ENCODE peak calls at places on chromosomes 4 and X, in ten cellular contexts. One of them, this sample, is unnamed.

GRCh38 chr4:112348488-112349158 is 51.5 kb downstream of the ALPK1 start:
- DNase-seq in ovary: no peak
- DNase-seq in K562: peak; percentile 14
- DNase-seq in esophagus muscularis mucosa: peak; percentile 93
- DNase-seq in tibial nerve: peak; percentile 16
- DNase-seq in A549: peak; percentile 17
- DNase-seq in suprapubic skin: peak; percentile 74
- DNase-seq in stomach: no peak
- DNase-seq in H1: peak; percentile 63
- DNase-seq in GM12878: no peak
- DNase-seq in this sample: no peak

GRCh38 chr4:182918791-182919302 is 1.7 kb upstream of the DCTD start:
- DNase-seq in tibial nerve: no peak
- DNase-seq in A549: no peak
- DNase-seq in stomach: no peak
- DNase-seq in suprapubic skin: no peak
- DNase-seq in H1: no peak
- DNase-seq in GM12878: peak; percentile 40
- DNase-seq in K562: no peak
- DNase-seq in ovary: no peak
- DNase-seq in esophagus muscularis mucosa: no peak
- DNase-seq in this sample: no peak

GRCh38 chrX:105136786-105137185 is 83.7 kb downstream of the TEX13A start:
- DNase-seq in stomach: no peak
- DNase-seq in GM12878: no peak
- DNase-seq in tibial nerve: no peak
- DNase-seq in A549: no peak
- DNase-seq in ovary: no peak
- DNase-seq in suprapubic skin: no peak
- DNase-seq in esophagus muscularis mucosa: no peak
- DNase-seq in H1: no peak
- DNase-seq in K562: no peak
- DNase-seq in this sample: no peak

GRCh38 chr4:165325732-165326512 is 1.5 kb upstream of the MSMO1 start:
- DNase-seq in A549: no peak
- DNase-seq in stomach: no peak
- DNase-seq in tibial nerve: no peak
- DNase-seq in GM12878: no peak
- DNase-seq in H1: peak; percentile 49
- DNase-seq in ovary: peak; percentile 32
- DNase-seq in suprapubic skin: no peak
- DNase-seq in K562: peak; percentile 16
- DNase-seq in esophagus muscularis mucosa: no peak
- DNase-seq in this sample: no peak

GRCh38 chr4:167234388-167234881 is at the start of gene SPOCK3:
- DNase-seq in GM12878: no peak
- DNase-seq in suprapubic skin: no peak
- DNase-seq in H1: no peak
- DNase-seq in K562: no peak
- DNase-seq in tibial nerve: no peak
- DNase-seq in ovary: peak; percentile 26
- DNase-seq in esophagus muscularis mucosa: no peak
- DNase-seq in stomach: peak; percentile 44
- DNase-seq in A549: peak; percentile 22
- DNase-seq in this sample: no peak

GRCh38 chr4:186724861-186725419 is 1.3 kb upstream of the FAT1 start:
- DNase-seq in suprapubic skin: no peak
- DNase-seq in K562: no peak
- DNase-seq in GM12878: no peak
- DNase-seq in esophagus muscularis mucosa: peak; percentile 87
- DNase-seq in A549: no peak
- DNase-seq in H1: no peak
- DNase-seq in stomach: no peak
- DNase-seq in ovary: peak; percentile 26
- DNase-seq in tibial nerve: peak; percentile 29
- DNase-seq in this sample: no peak

GRCh38 chrX:107629533-107629909 is 1.2 kb downstream of the PRPS1 start:
- DNase-seq in suprapubic skin: no peak
- DNase-seq in K562: peak; percentile 27
- DNase-seq in esophagus muscularis mucosa: no peak
- DNase-seq in stomach: no peak
- DNase-seq in A549: peak; percentile 51
- DNase-seq in ovary: peak; percentile 28
- DNase-seq in H1: no peak
- DNase-seq in GM12878: no peak
- DNase-seq in tibial nerve: peak; percentile 5
- DNase-seq in this sample: no peak

GRCh38 chrX:65536291-65536690 is 1.7 kb upstream of the LAS1L start:
- DNase-seq in H1: no peak
- DNase-seq in K562: no peak
- DNase-seq in esophagus muscularis mucosa: no peak
- DNase-seq in stomach: no peak
- DNase-seq in tibial nerve: no peak
- DNase-seq in suprapubic skin: no peak
- DNase-seq in GM12878: no peak
- DNase-seq in ovary: no peak
- DNase-seq in A549: no peak
- DNase-seq in this sample: no peak

GRCh38 chr4:145189981-145190380 is 9.6 kb upstream of the OTUD4 start:
- DNase-seq in ovary: no peak
- DNase-seq in GM12878: no peak
- DNase-seq in stomach: no peak
- DNase-seq in A549: no peak
- DNase-seq in tibial nerve: no peak
- DNase-seq in H1: no peak
- DNase-seq in esophagus muscularis mucosa: no peak
- DNase-seq in K562: no peak
- DNase-seq in suprapubic skin: no peak
- DNase-seq in this sample: no peak
- TF ChIP-seq EP300 in ovary: no peak
- TF ChIP-seq EP300 in GM12878: no peak
- TF ChIP-seq EP300 in stomach: no peak
- TF ChIP-seq EP300 in A549: no peak
- TF ChIP-seq EP300 in tibial nerve: no peak
- TF ChIP-seq EP300 in H1: no peak
- TF ChIP-seq EP300 in esophagus muscularis mucosa: no peak
- TF ChIP-seq EP300 in K562: no peak
- TF ChIP-seq EP300 in suprapubic skin: no peak
- TF ChIP-seq EP300 in this sample: no peak

GRCh38 chrX:20265221-20265725 is 1.4 kb downstream of the RPS6KA3 start:
- DNase-seq in GM12878: no peak
- DNase-seq in H1: peak; percentile 43
- DNase-seq in K562: peak; percentile 48
- DNase-seq in stomach: peak; percentile 48
- DNase-seq in A549: peak; percentile 36
- DNase-seq in tibial nerve: peak; percentile 33
- DNase-seq in esophagus muscularis mucosa: no peak
- DNase-seq in ovary: peak; percentile 78
- DNase-seq in suprapubic skin: peak; percentile 78
- DNase-seq in this sample: peak; percentile 62

GRCh38 chrX:20267924-20268701 is 1.4 kb upstream of the RPS6KA3 start:
- DNase-seq in GM12878: no peak
- DNase-seq in K562: no peak
- DNase-seq in suprapubic skin: peak; percentile 79
- DNase-seq in tibial nerve: peak; percentile 37
- DNase-seq in stomach: peak; percentile 59
- DNase-seq in ovary: peak; percentile 62
- DNase-seq in H1: peak; percentile 63
- DNase-seq in A549: no peak
- DNase-seq in esophagus muscularis mucosa: no peak
- DNase-seq in this sample: peak; percentile 40

GRCh38 chrX:20267599-20267923 is 852 bp upstream of the RPS6KA3 start:
- DNase-seq in ovary: no peak
- DNase-seq in GM12878: no peak
- DNase-seq in H1: no peak
- DNase-seq in A549: no peak
- DNase-seq in tibial nerve: no peak
- DNase-seq in K562: no peak
- DNase-seq in suprapubic skin: no peak
- DNase-seq in stomach: no peak
- DNase-seq in esophagus muscularis mucosa: no peak
- DNase-seq in this sample: no peak

GRCh38 chrX:20265726-20266681 is 705 bp downstream of the RPS6KA3 start:
- DNase-seq in stomach: no peak
- DNase-seq in GM12878: no peak
- DNase-seq in ovary: peak; percentile 39
- DNase-seq in H1: peak; percentile 45
- DNase-seq in tibial nerve: peak; percentile 4
- DNase-seq in esophagus muscularis mucosa: no peak
- DNase-seq in suprapubic skin: peak; percentile 70
- DNase-seq in K562: peak; percentile 21
- DNase-seq in A549: peak; percentile 19
- DNase-seq in this sample: peak; percentile 29

GRCh38 chrX:20266810-20267598 is at the start of gene RPS6KA3:
- DNase-seq in A549: peak; percentile 63
- DNase-seq in stomach: peak; percentile 92
- DNase-seq in H1: peak; percentile 80
- DNase-seq in suprapubic skin: peak; percentile 93
- DNase-seq in tibial nerve: peak; percentile 81
- DNase-seq in esophagus muscularis mucosa: peak; percentile 95
- DNase-seq in ovary: peak; percentile 92
- DNase-seq in GM12878: peak; percentile 44
- DNase-seq in K562: peak; percentile 89
- DNase-seq in this sample: peak; percentile 94
- TF ChIP-seq POLR2A in A549: peak; percentile 29
- TF ChIP-seq POLR2A in stomach: no peak
- TF ChIP-seq POLR2A in H1: no peak
- TF ChIP-seq POLR2A in suprapubic skin: peak; percentile 47
- TF ChIP-seq POLR2A in tibial nerve: peak; percentile 77
- TF ChIP-seq POLR2A in esophagus muscularis mucosa: peak; percentile 41
- TF ChIP-seq POLR2A in ovary: peak; percentile 54
- TF ChIP-seq POLR2A in GM12878: peak; percentile 77
- TF ChIP-seq POLR2A in K562: peak; percentile 61
- TF ChIP-seq POLR2A in this sample: peak; percentile 78

GRCh38 chrX:47658684-47659515 is at the start of gene UXT:
- DNase-seq in tibial nerve: peak; percentile 87
- DNase-seq in esophagus muscularis mucosa: peak; percentile 98
- DNase-seq in K562: peak; percentile 82
- DNase-seq in GM12878: peak; percentile 74
- DNase-seq in ovary: peak; percentile 94
- DNase-seq in suprapubic skin: peak; percentile 96
- DNase-seq in stomach: peak; percentile 91
- DNase-seq in H1: peak; percentile 89
- DNase-seq in A549: peak; percentile 84
- DNase-seq in this sample: peak; percentile 96

GRCh38 chrX:47662144-47662657 is 3.2 kb upstream of the UXT start:
- DNase-seq in A549: no peak
- DNase-seq in K562: peak; percentile 50
- DNase-seq in GM12878: no peak
- DNase-seq in suprapubic skin: no peak
- DNase-seq in ovary: peak; percentile 58
- DNase-seq in stomach: no peak
- DNase-seq in H1: no peak
- DNase-seq in tibial nerve: no peak
- DNase-seq in esophagus muscularis mucosa: peak; percentile 55
- DNase-seq in this sample: no peak

GRCh38 chrX:47661539-47661938 is 2.6 kb upstream of the UXT start:
- DNase-seq in esophagus muscularis mucosa: peak; percentile 4
- DNase-seq in stomach: no peak
- DNase-seq in suprapubic skin: no peak
- DNase-seq in H1: no peak
- DNase-seq in K562: no peak
- DNase-seq in A549: no peak
- DNase-seq in tibial nerve: no peak
- DNase-seq in GM12878: no peak
- DNase-seq in ovary: no peak
- DNase-seq in this sample: no peak

GRCh38 chrX:47664737-47665136 is 5.8 kb upstream of the UXT start:
- DNase-seq in K562: peak; percentile 27
- DNase-seq in H1: no peak
- DNase-seq in GM12878: no peak
- DNase-seq in tibial nerve: no peak
- DNase-seq in esophagus muscularis mucosa: no peak
- DNase-seq in ovary: no peak
- DNase-seq in stomach: no peak
- DNase-seq in A549: no peak
- DNase-seq in suprapubic skin: no peak
- DNase-seq in this sample: no peak
- TF ChIP-seq EP300 in K562: no peak
- TF ChIP-seq EP300 in H1: no peak
- TF ChIP-seq EP300 in GM12878: no peak
- TF ChIP-seq EP300 in tibial nerve: no peak
- TF ChIP-seq EP300 in esophagus muscularis mucosa: no peak
- TF ChIP-seq EP300 in ovary: no peak
- TF ChIP-seq EP300 in stomach: no peak
- TF ChIP-seq EP300 in A549: no peak
- TF ChIP-seq EP300 in suprapubic skin: no peak
- TF ChIP-seq EP300 in this sample: no peak

GRCh38 chrX:70436380-70436779 is 8.3 kb upstream of the DLG3 start:
- DNase-seq in A549: no peak
- DNase-seq in esophagus muscularis mucosa: no peak
- DNase-seq in tibial nerve: no peak
- DNase-seq in ovary: no peak
- DNase-seq in suprapubic skin: no peak
- DNase-seq in GM12878: no peak
- DNase-seq in K562: peak; percentile 68
- DNase-seq in H1: peak; percentile 60
- DNase-seq in stomach: no peak
- DNase-seq in this sample: no peak

GRCh38 chrX:70434914-70435586 is 9.6 kb upstream of the DLG3 start:
- DNase-seq in K562: no peak
- DNase-seq in H1: no peak
- DNase-seq in esophagus muscularis mucosa: no peak
- DNase-seq in GM12878: no peak
- DNase-seq in tibial nerve: no peak
- DNase-seq in stomach: peak; percentile 24
- DNase-seq in A549: no peak
- DNase-seq in ovary: peak; percentile 63
- DNase-seq in suprapubic skin: no peak
- DNase-seq in this sample: no peak

GRCh38 chrX:70432936-70433847 is 10.1 kb downstream of the GDPD2 start:
- DNase-seq in esophagus muscularis mucosa: no peak
- DNase-seq in GM12878: no peak
- DNase-seq in suprapubic skin: no peak
- DNase-seq in H1: no peak
- DNase-seq in K562: no peak
- DNase-seq in ovary: no peak
- DNase-seq in tibial nerve: no peak
- DNase-seq in A549: no peak
- DNase-seq in stomach: no peak
- DNase-seq in this sample: no peak

GRCh38 chrX:70433848-70434351 is 10.7 kb upstream of the DLG3 start:
- DNase-seq in GM12878: no peak
- DNase-seq in A549: peak; percentile 53
- DNase-seq in K562: peak; percentile 80
- DNase-seq in ovary: peak; percentile 73
- DNase-seq in esophagus muscularis mucosa: peak; percentile 92
- DNase-seq in stomach: peak; percentile 82
- DNase-seq in tibial nerve: peak; percentile 44
- DNase-seq in suprapubic skin: no peak
- DNase-seq in H1: peak; percentile 76
- DNase-seq in this sample: peak; percentile 83

DNA sequence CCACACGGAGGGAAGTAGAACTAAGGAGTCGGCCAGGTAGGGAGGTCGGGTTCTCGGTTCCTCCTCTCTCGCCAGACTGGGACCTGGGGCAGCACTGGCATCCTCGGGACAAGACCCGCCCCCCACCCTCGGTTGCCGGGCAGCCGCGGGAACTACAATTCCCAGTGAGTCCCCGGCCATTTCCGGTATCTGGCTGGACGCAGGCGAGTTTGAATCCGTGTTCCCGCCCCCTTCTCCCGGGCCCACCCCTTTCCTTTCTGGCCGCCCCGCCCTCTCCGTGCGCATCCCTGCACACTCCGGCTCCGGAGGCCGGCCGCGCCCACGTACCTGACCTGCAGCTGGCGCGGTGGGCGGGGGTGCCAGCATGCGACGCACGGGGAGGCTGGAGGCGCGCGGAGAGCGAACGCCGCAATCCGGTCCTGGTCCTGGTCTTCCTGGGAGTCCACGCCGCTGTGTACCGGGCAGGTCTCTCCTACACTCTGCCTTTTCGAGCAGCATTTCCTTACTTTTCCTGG is 10.2 kb upstream of the DLG3 start:
- DNase-seq in GM12878: no peak
- DNase-seq in suprapubic skin: peak; percentile 89
- DNase-seq in stomach: peak; percentile 87
- DNase-seq in ovary: peak; percentile 90
- DNase-seq in tibial nerve: peak; percentile 77
- DNase-seq in esophagus muscularis mucosa: peak; percentile 93
- DNase-seq in K562: peak; percentile 84
- DNase-seq in H1: peak; percentile 73
- DNase-seq in A549: peak; percentile 93
- DNase-seq in this sample: peak; percentile 93
- TF ChIP-seq POLR2A in GM12878: no peak
- TF ChIP-seq POLR2A in suprapubic skin: no peak
- TF ChIP-seq POLR2A in stomach: no peak
- TF ChIP-seq POLR2A in ovary: no peak
- TF ChIP-seq POLR2A in tibial nerve: peak; percentile 12
- TF ChIP-seq POLR2A in esophagus muscularis mucosa: no peak
- TF ChIP-seq POLR2A in K562: no peak
- TF ChIP-seq POLR2A in H1: peak; percentile 66
- TF ChIP-seq POLR2A in A549: peak; percentile 68
- TF ChIP-seq POLR2A in this sample: peak; percentile 16